ENCODE peak calls at places on chromosomes 6 and 20, in nine cellular contexts. K is NCI-H1092; Q is H7; M is stimulated activated CD4-positive, alpha-beta T cell treated with anti-CD3 and anti-CD28 coated beads, Interleukin-12 subunit alpha, Interleukin-12 subunit beta, amount 100 ng/mL, for 4 hours; F is nephron progenitor cell; G is activated T-helper 1 cell treated with Interleukin-2 at 50 U/mL for 16 hours; V is lung; R is AML-193; L is OCI-M1. H is an unnamed sample.

GRCh38 chr6:36912583-36912982 is 26.8 kb downstream of the C6orf89 start:
- DNase-seq in K (no peak), Q (no peak), M (peak; percentile 24), F (no peak), G (peak; percentile 42), V (no peak), R (no peak), L (no peak), H (peak; percentile 15)

GRCh38 chr20:24787621-24788020 is 161.4 kb upstream of the CST7 start:
- DNase-seq in K (no peak), Q (no peak), M (no peak), F (no peak), G (no peak), V (no peak), R (no peak), L (no peak), H (no peak)

GRCh38 chr6:33172307-33173227 is 19.7 kb downstream of the COL11A2 start:
- DNase-seq in K (no peak), Q (peak; percentile 94), M (no peak), F (peak; percentile 34), G (no peak), V (no peak), R (peak; percentile 7), L (peak; percentile 33), H (peak; percentile 41)

GRCh38 chr6:21935561-21936028 is 342.0 kb downstream of the SOX4 start:
- DNase-seq in K (no peak), Q (peak; percentile 55), M (no peak), F (peak; percentile 10), G (no peak), V (peak; percentile 32), R (peak; percentile 14), L (peak; percentile 55), H (no peak)

GRCh38 chr6:18102783-18103509 is 19.5 kb downstream of the NHLRC1 start:
- DNase-seq in K (no peak), Q (no peak), M (no peak), F (no peak), G (no peak), V (no peak), R (no peak), L (no peak), H (no peak)

GRCh38 chr20:62694868-62695267 is 13.8 kb upstream of the NTSR1 start:
- DNase-seq in K (no peak), Q (no peak), M (no peak), F (no peak), G (no peak), V (no peak), R (no peak), L (no peak), H (no peak)

GRCh38 chr20:676315-676937 is 824 bp upstream of the SCRT2 start:
- DNase-seq in K (no peak), Q (peak; percentile 80), M (no peak), F (peak; percentile 16), G (no peak), V (no peak), R (peak; percentile 74), L (peak; percentile 47), H (no peak)

GRCh38 chr6:116111552-116112528 is 11.2 kb downstream of the NT5DC1 start:
- DNase-seq in K (no peak), Q (peak; percentile 51), M (peak; percentile 7), F (peak; percentile 34), G (no peak), V (no peak), R (peak; percentile 68), L (peak; percentile 75), H (peak; percentile 56)

GRCh38 chr6:75802366-75802765 is 53.3 kb downstream of the MYO6 start:
- DNase-seq in K (no peak), Q (no peak), M (no peak), F (no peak), G (no peak), V (peak; percentile 36), R (no peak), L (no peak), H (no peak)

GRCh38 chr6:53168516-53169257 is 20.0 kb upstream of the GCM1 start:
- DNase-seq in K (no peak), Q (no peak), M (no peak), F (no peak), G (no peak), V (no peak), R (no peak), L (no peak), H (no peak)

GRCh38 chr6:88048556-88048955 is 915 bp downstream of the SPACA1 start:
- DNase-seq in K (no peak), Q (no peak), M (no peak), F (no peak), G (no peak), V (no peak), R (no peak), L (no peak), H (no peak)

GRCh38 chr20:21564127-21564773 is 50.4 kb upstream of the NKX2-2 start:
- DNase-seq in K (no peak), Q (no peak), M (no peak), F (no peak), G (no peak), V (no peak), R (no peak), L (no peak), H (no peak)

GRCh38 chr20:31926493-31926892 is 25.4 kb downstream of the PDRG1 start:
- DNase-seq in K (no peak), Q (no peak), M (no peak), F (no peak), G (no peak), V (no peak), R (no peak), L (no peak), H (no peak)

GRCh38 chr6:55696041-55696440 is 117.0 kb upstream of the HMGCLL1 start:
- DNase-seq in K (no peak), Q (no peak), M (no peak), F (no peak), G (no peak), V (no peak), R (no peak), L (no peak), H (no peak)

GRCh38 chr20:44863661-44864060 is 21.8 kb upstream of the YWHAB start:
- DNase-seq in K (no peak), Q (no peak), M (no peak), F (no peak), G (no peak), V (no peak), R (no peak), L (no peak), H (no peak)

GRCh38 chr20:25252226-25252625 is 4.3 kb downstream of the PYGB start:
- DNase-seq in K (no peak), Q (no peak), M (no peak), F (no peak), G (no peak), V (no peak), R (no peak), L (no peak), H (no peak)

GRCh38 chr20:32906200-32906599 is 47.5 kb downstream of the EFCAB8 start:
- DNase-seq in K (no peak), Q (peak; percentile 71), M (no peak), F (no peak), G (no peak), V (no peak), R (no peak), L (no peak), H (no peak)

GRCh38 chr6:100258752-100259151 is 206.0 kb downstream of the SIM1 start:
- DNase-seq in K (no peak), Q (no peak), M (no peak), F (no peak), G (no peak), V (no peak), R (peak; percentile 34), L (peak; percentile 69), H (no peak)

GRCh38 chr6:149895702-149896310 is 2.1 kb downstream of the RAET1E start:
- DNase-seq in K (peak; percentile 22), Q (peak; percentile 6), M (no peak), F (no peak), G (peak; percentile 8), V (peak; percentile 49), R (peak; percentile 69), L (no peak), H (no peak)

GRCh38 chr6:101932704-101933103 is 539.2 kb downstream of the GRIK2 start:
- DNase-seq in K (no peak), Q (no peak), M (no peak), F (no peak), G (no peak), V (no peak), R (no peak), L (no peak), H (no peak)

GRCh38 chr6:25179051-25179778 is 100.0 kb upstream of the CARMIL1 start:
- DNase-seq in K (no peak), Q (no peak), M (no peak), F (no peak), G (no peak), V (no peak), R (no peak), L (peak; percentile 15), H (no peak)

GRCh38 chr6:11356404-11357155 is 124.1 kb upstream of the NEDD9 start:
- DNase-seq in K (no peak), Q (no peak), M (no peak), F (no peak), G (no peak), V (no peak), R (no peak), L (no peak), H (no peak)

GRCh38 chr20:32036716-32037355 is 15.2 kb upstream of the HCK start:
- DNase-seq in K (no peak), Q (no peak), M (no peak), F (no peak), G (no peak), V (no peak), R (peak; percentile 54), L (peak; percentile 95), H (no peak)

GRCh38 chr6:150238294-150238693 is 95.5 kb downstream of the PPP1R14C start:
- DNase-seq in K (no peak), Q (no peak), M (no peak), F (no peak), G (no peak), V (peak; percentile 73), R (no peak), L (no peak), H (no peak)

GRCh38 chr20:60039526-60039925 is 81.3 kb downstream of the CDH26 start:
- DNase-seq in K (no peak), Q (no peak), M (no peak), F (no peak), G (no peak), V (no peak), R (no peak), L (no peak), H (no peak)

GRCh38 chr20:43360016-43360415 is 97.7 kb upstream of the SRSF6 start:
- DNase-seq in K (no peak), Q (no peak), M (no peak), F (no peak), G (no peak), V (no peak), R (no peak), L (no peak), H (no peak)

GRCh38 chr20:13231031-13231752 is 10.1 kb downstream of the ISM1 start:
- DNase-seq in K (no peak), Q (peak; percentile 11), M (no peak), F (no peak), G (no peak), V (no peak), R (no peak), L (peak; percentile 88), H (peak; percentile 12)

GRCh38 chr6:151494235-151494950 is 576 bp downstream of the CCDC170 start:
- DNase-seq in K (no peak), Q (peak; percentile 9), M (no peak), F (no peak), G (no peak), V (peak; percentile 33), R (no peak), L (no peak), H (peak; percentile 19)

GRCh38 chr6:42783876-42784738 is 2.3 kb downstream of the BICRAL start:
- DNase-seq in K (no peak), Q (no peak), M (no peak), F (no peak), G (no peak), V (no peak), R (peak; percentile 19), L (peak; percentile 82), H (no peak)

GRCh38 chr6:97437087-97437486 is 154.1 kb upstream of the MMS22L start:
- DNase-seq in K (no peak), Q (peak; percentile 40), M (no peak), F (no peak), G (no peak), V (no peak), R (peak; percentile 34), L (peak; percentile 45), H (no peak)

GRCh38 chr6:161644521-161644920 is 370.7 kb upstream of the AGPAT4 start:
- DNase-seq in K (no peak), Q (no peak), M (no peak), F (no peak), G (no peak), V (peak; percentile 17), R (no peak), L (no peak), H (no peak)